ENCODE peak calls at places on chromosomes 1 and 21, in nine cellular contexts. Y is ureter; C is cerebellum; U is progenitor cell of endocrine pancreas; K is activated T-cell treated with anti-CD3 and anti-CD28 coated beads, Interleukin-2, amount 50 U/mL, for 1 hour; F is cardiac muscle cell; I is left colon; V is posterior cingulate gyrus; A is tibial nerve. J is an unnamed sample.
A peak's percentile ranks its signal among the peaks of the same experiment; 100 is the strongest.

GRCh38 chr1:187817782-187818181 is 989.0 kb downstream of the PLA2G4A start:
- DNase-seq in Y (no peak), C (no peak), U (no peak), K (no peak), F (no peak), I (no peak), V (no peak), A (no peak), J (no peak)

GRCh38 chr1:156747737-156748669 is 3.5 kb downstream of the HDGF start:
- DNase-seq in Y (no peak), C (no peak), U (no peak), K (no peak), F (peak; percentile 20), I (no peak), V (no peak), A (no peak), J (no peak)

GRCh38 chr1:33661791-33662190 is 189.3 kb downstream of the ZSCAN20 start:
- DNase-seq in Y (no peak), C (no peak), U (no peak), K (no peak), F (no peak), I (no peak), V (no peak), A (no peak), J (no peak)

GRCh38 chr1:33370286-33370685 is 49.4 kb upstream of the A3GALT2 start:
- DNase-seq in Y (no peak), C (peak; percentile 27), U (no peak), K (no peak), F (no peak), I (no peak), V (no peak), A (no peak), J (no peak)

GRCh38 chr1:47755368-47755990 is 241.7 kb downstream of the TRABD2B start:
- DNase-seq in Y (no peak), C (no peak), U (no peak), K (peak; percentile 51), F (peak; percentile 48), I (no peak), V (no peak), A (no peak), J (peak; percentile 41)

GRCh38 chr21:38326899-38327298 is 70.1 kb downstream of the KCNJ15 start:
- DNase-seq in Y (no peak), C (no peak), U (no peak), K (no peak), F (no peak), I (no peak), V (no peak), A (no peak), J (no peak)

GRCh38 chr1:229986737-229987364 is 80.2 kb upstream of the GALNT2 start:
- DNase-seq in Y (no peak), C (no peak), U (no peak), K (no peak), F (no peak), I (no peak), V (no peak), A (no peak), J (no peak)

GRCh38 chr1:230282157-230282556 is 144.0 kb downstream of the PGBD5 start:
- DNase-seq in Y (no peak), C (no peak), U (no peak), K (no peak), F (no peak), I (peak; percentile 88), V (no peak), A (no peak), J (no peak)

GRCh38 chr1:74422379-74423155 is 89.8 kb downstream of the LRRC53 start:
- DNase-seq in Y (no peak), C (no peak), U (no peak), K (no peak), F (peak; percentile 75), I (no peak), V (no peak), A (no peak), J (no peak)

GRCh38 chr1:234921266-234922062 is 207.2 kb downstream of the TOMM20 start:
- DNase-seq in Y (no peak), C (no peak), U (no peak), K (no peak), F (no peak), I (peak; percentile 21), V (no peak), A (no peak), J (no peak)

GRCh38 chr1:15669864-15670263 is 14.3 kb upstream of the PLEKHM2 start:
- DNase-seq in Y (no peak), C (no peak), U (no peak), K (no peak), F (no peak), I (no peak), V (no peak), A (no peak), J (no peak)

GRCh38 chr1:102174259-102174863 is 177.6 kb upstream of the OLFM3 start:
- DNase-seq in Y (no peak), C (no peak), U (no peak), K (no peak), F (no peak), I (no peak), V (no peak), A (no peak), J (no peak)

GRCh38 chr1:63547621-63548294 is 24.4 kb downstream of the EFCAB7 start:
- DNase-seq in Y (no peak), C (no peak), U (no peak), K (no peak), F (no peak), I (no peak), V (no peak), A (no peak), J (no peak)

GRCh38 chr21:42931560-42932235 is 6.3 kb upstream of the ERVH48-1 start:
- DNase-seq in Y (no peak), C (no peak), U (no peak), K (no peak), F (no peak), I (no peak), V (no peak), A (no peak), J (no peak)